ENCODE peak calls at places on chromosomes 1 and 21, in seven cellular contexts. K is activated T-cell treated with anti-CD3 and anti-CD28 coated beads for 1 hour; B is HEK293T; S is CD8-positive, alpha-beta T cell; E is HFF-Myc; Q is activated T-helper 9 cell treated with anti-CD3 and anti-CD28 coated beads, Interleukin-2, amount 50 U/mL, for 16 hours; U is ELR. N is an unnamed sample.
A peak's percentile ranks its signal among the peaks of the same experiment; 100 is the strongest.

GRCh38 chr1:221439008-221439733 is 302.7 kb downstream of the DUSP10 start:
- DNase-seq in K (peak; percentile 34), B (no peak), S (peak; percentile 37), E (no peak), Q (peak; percentile 44), U (peak; percentile 99), N (no peak)

GRCh38 chr1:227779651-227780050 is 35.8 kb upstream of the PRSS38 start:
- DNase-seq in K (no peak), B (no peak), S (no peak), E (no peak), Q (no peak), U (no peak), N (no peak)

GRCh38 chr1:204418174-204419063 is 6.8 kb upstream of the PPP1R15B start:
- DNase-seq in K (no peak), B (no peak), S (no peak), E (no peak), Q (no peak), U (peak; percentile 56), N (no peak)

GRCh38 chr1:99264201-99265021 is at the start of gene PLPPR4:
- DNase-seq in K (no peak), B (peak; percentile 78), S (no peak), E (no peak), Q (no peak), U (peak; percentile 55), N (no peak)

GRCh38 chr1:27359822-27360158 is 7.0 kb downstream of the MAP3K6 start:
- DNase-seq in K (no peak), B (no peak), S (no peak), E (no peak), Q (no peak), U (no peak), N (no peak)

GRCh38 chr1:22784737-22785136 is 74.1 kb downstream of the EPHB2 start:
- DNase-seq in K (no peak), B (no peak), S (no peak), E (no peak), Q (no peak), U (no peak), N (no peak)

GRCh38 chr21:23725576-23725975 is 1881.7 kb downstream of the MRPL39 start:
- DNase-seq in K (no peak), B (peak; percentile 15), S (no peak), E (no peak), Q (no peak), U (peak; percentile 15), N (no peak)

GRCh38 chr21:29496337-29496736 is 197.6 kb downstream of the BACH1 start:
- DNase-seq in K (no peak), B (no peak), S (no peak), E (no peak), Q (no peak), U (no peak), N (no peak)

GRCh38 chr21:31987696-31988095 is 114.9 kb downstream of the HUNK start:
- DNase-seq in K (no peak), B (no peak), S (no peak), E (no peak), Q (no peak), U (no peak), N (no peak)

GRCh38 chr1:32693455-32694174 is 9.0 kb downstream of the SYNC start:
- DNase-seq in K (no peak), B (no peak), S (no peak), E (no peak), Q (no peak), U (no peak), N (no peak)

GRCh38 chr1:209063816-209064664 is 519.5 kb upstream of the CAMK1G start:
- DNase-seq in K (no peak), B (no peak), S (no peak), E (no peak), Q (no peak), U (no peak), N (no peak)

GRCh38 chr1:61084560-61084991 is 2.2 kb downstream of the NFIA start:
- DNase-seq in K (no peak), B (no peak), S (no peak), E (no peak), Q (no peak), U (no peak), N (no peak)

GRCh38 chr1:201639391-201639790 is 100.5 kb downstream of the NAV1 start:
- DNase-seq in K (no peak), B (no peak), S (no peak), E (no peak), Q (no peak), U (no peak), N (no peak)

GRCh38 chr1:978835-979743 is 2.8 kb downstream of the PERM1 start:
- DNase-seq in K (no peak), B (no peak), S (no peak), E (no peak), Q (no peak), U (no peak), N (no peak)

GRCh38 chr1:233884461-233885151 is 19.9 kb upstream of the SLC35F3 start:
- DNase-seq in K (no peak), B (no peak), S (no peak), E (no peak), Q (no peak), U (peak; percentile 47), N (no peak)

GRCh38 chr1:5329068-5329739 is 663.0 kb downstream of the NPHP4 start:
- DNase-seq in K (no peak), B (no peak), S (no peak), E (no peak), Q (no peak), U (no peak), N (peak; percentile 8)

GRCh38 chr1:11736746-11737639 is 1.1 kb downstream of the AGTRAP start:
- DNase-seq in K (no peak), B (peak; percentile 34), S (peak; percentile 16), E (no peak), Q (no peak), U (peak; percentile 88), N (peak; percentile 31)

GRCh38 chr1:16979475-16980327 is 719 bp downstream of the MFAP2 start:
- DNase-seq in K (no peak), B (no peak), S (no peak), E (no peak), Q (no peak), U (peak; percentile 16), N (no peak)

GRCh38 chr1:202586018-202586821 is 124.0 kb downstream of the SYT2 start:
- DNase-seq in K (no peak), B (no peak), S (no peak), E (no peak), Q (no peak), U (peak; percentile 65), N (no peak)

GRCh38 chr1:147651466-147651865 is 18.9 kb downstream of the ACP6 start:
- DNase-seq in K (no peak), B (no peak), S (no peak), E (no peak), Q (no peak), U (no peak), N (no peak)

GRCh38 chr1:205938682-205939081 is 4.6 kb downstream of the SLC26A9 start:
- DNase-seq in K (no peak), B (no peak), S (no peak), E (no peak), Q (no peak), U (no peak), N (no peak)

GRCh38 chr1:10635385-10635896 is 160.7 kb downstream of the PEX14 start:
- DNase-seq in K (no peak), B (no peak), S (no peak), E (no peak), Q (no peak), U (peak; percentile 50), N (no peak)

GRCh38 chr1:30638811-30639210 is 84.6 kb downstream of the MATN1 start:
- DNase-seq in K (no peak), B (no peak), S (no peak), E (no peak), Q (no peak), U (no peak), N (no peak)

GRCh38 chr1:205273551-205273982 is 45.8 kb downstream of the TMCC2 start:
- DNase-seq in K (peak; percentile 81), B (peak; percentile 95), S (peak; percentile 79), E (no peak), Q (peak; percentile 73), U (peak; percentile 84), N (peak; percentile 81)

GRCh38 chr1:245874942-245875580 is 632.0 kb downstream of the SMYD3 start:
- DNase-seq in K (no peak), B (no peak), S (no peak), E (peak; percentile 99), Q (no peak), U (peak; percentile 93), N (no peak)

GRCh38 chr1:3588395-3588794 is 22.9 kb downstream of the MEGF6 start:
- DNase-seq in K (no peak), B (no peak), S (no peak), E (no peak), Q (no peak), U (no peak), N (no peak)

GRCh38 chr1:168913711-168914463 is 184.9 kb upstream of the DPT start:
- DNase-seq in K (no peak), B (no peak), S (no peak), E (no peak), Q (no peak), U (no peak), N (no peak)

GRCh38 chr1:156281281-156282142 is 1.1 kb downstream of the SMG5 start:
- DNase-seq in K (no peak), B (peak; percentile 43), S (no peak), E (no peak), Q (peak; percentile 25), U (peak; percentile 62), N (peak; percentile 57)

GRCh38 chr1:209674957-209675566 is at the start of gene G0S2:
- DNase-seq in K (no peak), B (peak; percentile 52), S (no peak), E (no peak), Q (peak; percentile 45), U (peak; percentile 89), N (no peak)

GRCh38 chr1:83516369-83516768 is 482.6 kb downstream of the TTLL7 start:
- DNase-seq in K (no peak), B (no peak), S (no peak), E (peak; percentile 82), Q (no peak), U (no peak), N (no peak)

GRCh38 chr1:218156602-218157001 is 128.5 kb upstream of the RRP15 start:
- DNase-seq in K (no peak), B (peak; percentile 12), S (no peak), E (no peak), Q (no peak), U (no peak), N (no peak)

GRCh38 chr1:195097316-195097715 is 1510.9 kb downstream of the KCNT2 start:
- DNase-seq in K (no peak), B (no peak), S (no peak), E (no peak), Q (no peak), U (peak; percentile 57), N (no peak)

GRCh38 chr1:151143986-151144385 is 2.4 kb downstream of the SEMA6C start:
- DNase-seq in K (no peak), B (no peak), S (no peak), E (no peak), Q (no peak), U (no peak), N (no peak)

GRCh38 chr1:39182804-39183203 is 21.7 kb upstream of the MACF1 start:
- DNase-seq in K (no peak), B (no peak), S (no peak), E (no peak), Q (no peak), U (no peak), N (no peak)

GRCh38 chr1:37434292-37434907 is 40.0 kb upstream of the ZC3H12A start:
- DNase-seq in K (peak; percentile 67), B (peak; percentile 85), S (peak; percentile 54), E (no peak), Q (peak; percentile 57), U (peak; percentile 63), N (peak; percentile 76)

GRCh38 chr1:27602510-27603319 is 1.2 kb downstream of the AHDC1 start:
- DNase-seq in K (peak; percentile 38), B (peak; percentile 57), S (no peak), E (no peak), Q (no peak), U (peak; percentile 46), N (peak; percentile 37)

GRCh38 chr1:27142464-27142863 is 12.5 kb downstream of the SLC9A1 start:
- DNase-seq in K (no peak), B (no peak), S (no peak), E (no peak), Q (no peak), U (no peak), N (no peak)

GRCh38 chr1:169102567-169102966 is 3.9 kb upstream of the ATP1B1 start:
- DNase-seq in K (no peak), B (no peak), S (no peak), E (peak; percentile 35), Q (no peak), U (peak; percentile 71), N (no peak)